ENCODE peak calls at places on chromosomes 3 and 15, in four cellular contexts. One of them, this sample, is unnamed.

GRCh38 chr3:115548611-115549010 is 74.7 kb upstream of the GAP43 start:
- DNase-seq in WTC11: no peak
- DNase-seq in GM12878: no peak
- DNase-seq in K562: no peak
- DNase-seq in this sample: no peak

GRCh38 chr3:187255314-187255713 is 36.2 kb downstream of the MASP1 start:
- DNase-seq in WTC11: no peak
- DNase-seq in GM12878: no peak
- DNase-seq in K562: no peak
- DNase-seq in this sample: no peak

GRCh38 chr3:113534365-113534764 is 2.0 kb downstream of the SIDT1 start:
- DNase-seq in WTC11: no peak
- DNase-seq in GM12878: no peak
- DNase-seq in K562: no peak
- DNase-seq in this sample: no peak

GRCh38 chr3:127803619-127804018 is 18.7 kb downstream of the MGLL start:
- DNase-seq in WTC11: no peak
- DNase-seq in GM12878: no peak
- DNase-seq in K562: no peak
- DNase-seq in this sample: no peak

GRCh38 chr15:74141591-74141990 is 11.2 kb downstream of the ISLR2 start:
- DNase-seq in WTC11: no peak
- DNase-seq in GM12878: no peak
- DNase-seq in K562: no peak
- DNase-seq in this sample: no peak

GRCh38 chr15:43469867-43470266 is 23.1 kb downstream of the TP53BP1 start:
- DNase-seq in WTC11: no peak
- DNase-seq in GM12878: no peak
- DNase-seq in K562: peak; percentile 65
- DNase-seq in this sample: no peak

GRCh38 chr3:12187448-12188327 is 29.0 kb upstream of the TIMP4 start:
- DNase-seq in WTC11: no peak
- DNase-seq in GM12878: peak; percentile 61
- DNase-seq in K562: no peak
- DNase-seq in this sample: no peak

GRCh38 chr15:81391657-81392056 is 17.6 kb upstream of the TMC3 start:
- DNase-seq in WTC11: no peak
- DNase-seq in GM12878: no peak
- DNase-seq in K562: no peak
- DNase-seq in this sample: no peak

GRCh38 chr3:23496165-23496564 is 293.0 kb downstream of the UBE2E2 start:
- DNase-seq in WTC11: no peak
- DNase-seq in GM12878: peak; percentile 19
- DNase-seq in K562: no peak
- DNase-seq in this sample: no peak

GRCh38 chr3:132174500-132174899 is 139.7 kb upstream of the CPNE4 start:
- DNase-seq in WTC11: no peak
- DNase-seq in GM12878: no peak
- DNase-seq in K562: no peak
- DNase-seq in this sample: no peak

GRCh38 chr3:97882975-97883598 is 61.3 kb downstream of the CRYBG3 start:
- DNase-seq in WTC11: no peak
- DNase-seq in GM12878: no peak
- DNase-seq in K562: no peak
- DNase-seq in this sample: no peak

GRCh38 chr3:81452406-81452805 is 309.0 kb downstream of the GBE1 start:
- DNase-seq in WTC11: no peak
- DNase-seq in GM12878: no peak
- DNase-seq in K562: no peak
- DNase-seq in this sample: no peak

GRCh38 chr3:44678480-44679116 is 30.1 kb downstream of the ZNF35 start:
- DNase-seq in WTC11: no peak
- DNase-seq in GM12878: no peak
- DNase-seq in K562: no peak
- DNase-seq in this sample: no peak

GRCh38 chr3:71862374-71863145 is 77.6 kb upstream of the PROK2 start:
- DNase-seq in WTC11: no peak
- DNase-seq in GM12878: no peak
- DNase-seq in K562: no peak
- DNase-seq in this sample: no peak
- TF ChIP-seq NR2C2 in WTC11: no peak
- TF ChIP-seq NR2C2 in GM12878: no peak
- TF ChIP-seq NR2C2 in K562: no peak
- TF ChIP-seq NR2C2 in this sample: no peak

DNA sequence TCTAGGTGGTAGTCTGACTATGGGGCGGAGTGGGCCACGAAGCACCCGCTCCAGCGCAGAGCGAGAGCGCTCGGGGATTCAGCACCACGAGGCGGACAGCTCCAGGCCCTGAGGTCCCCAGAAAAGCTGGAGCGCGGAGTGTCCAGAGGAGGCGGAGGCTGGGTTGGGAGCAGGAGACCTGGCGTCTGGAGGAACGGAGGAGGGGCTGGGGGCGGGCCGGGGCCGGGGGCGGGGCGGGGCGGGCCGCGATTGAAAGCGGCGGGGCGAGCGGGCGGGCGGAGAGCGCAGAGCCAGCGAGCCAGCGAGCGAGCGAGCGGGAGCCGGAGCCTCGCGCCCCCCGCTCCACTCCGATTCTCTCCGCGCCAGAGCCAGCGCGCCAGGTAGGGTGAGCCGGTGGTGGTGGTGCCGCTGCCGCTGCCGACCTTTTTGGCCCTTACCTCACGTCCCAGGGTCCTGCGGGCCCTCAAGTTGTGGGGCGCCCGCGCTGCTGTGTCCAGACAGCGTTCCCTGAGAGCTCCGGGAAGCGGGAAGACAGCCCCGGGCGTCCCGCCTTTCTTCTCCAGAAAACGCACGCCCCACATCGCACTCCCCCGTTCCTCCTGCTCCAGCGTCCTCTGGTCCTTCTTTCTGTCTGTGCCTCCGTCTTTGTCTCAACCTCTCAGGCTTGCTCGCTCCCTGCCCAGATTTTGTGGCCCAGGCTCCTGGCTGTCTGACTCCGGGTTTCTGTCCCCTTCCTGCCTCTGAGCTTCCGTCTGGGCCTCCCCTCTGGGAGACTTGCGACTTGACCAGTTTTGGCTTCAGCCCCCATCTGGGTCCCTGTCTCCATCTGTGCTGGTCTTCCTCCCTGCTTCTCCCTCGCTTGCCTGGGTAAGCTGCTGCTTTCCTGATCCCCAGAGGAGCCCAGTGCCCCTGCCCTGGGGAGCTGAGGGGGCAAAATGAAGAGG is at the start of gene GRM2:
- DNase-seq in WTC11: peak; percentile 93
- DNase-seq in GM12878: no peak
- DNase-seq in K562: peak; percentile 87
- DNase-seq in this sample: peak; percentile 73
- TF ChIP-seq NR2C2 in WTC11: peak; percentile 72
- TF ChIP-seq NR2C2 in GM12878: no peak
- TF ChIP-seq NR2C2 in K562: no peak
- TF ChIP-seq NR2C2 in this sample: no peak

GRCh38 chr3:33211444-33211843 is 7.2 kb downstream of the SUSD5 start:
- DNase-seq in WTC11: no peak
- DNase-seq in GM12878: no peak
- DNase-seq in K562: no peak
- DNase-seq in this sample: no peak
- TF ChIP-seq NR2C2 in WTC11: no peak
- TF ChIP-seq NR2C2 in GM12878: no peak
- TF ChIP-seq NR2C2 in K562: no peak
- TF ChIP-seq NR2C2 in this sample: no peak

GRCh38 chr3:101544181-101544850 is 17.4 kb upstream of the TRMT10C start:
- DNase-seq in WTC11: no peak
- DNase-seq in GM12878: no peak
- DNase-seq in K562: no peak
- DNase-seq in this sample: no peak
- TF ChIP-seq NR2C2 in WTC11: no peak
- TF ChIP-seq NR2C2 in GM12878: no peak
- TF ChIP-seq NR2C2 in K562: no peak
- TF ChIP-seq NR2C2 in this sample: no peak

GRCh38 chr3:75192065-75192658 is 472.0 kb upstream of the FRG2C start:
- DNase-seq in WTC11: peak; percentile 68
- DNase-seq in GM12878: no peak
- DNase-seq in K562: peak; percentile 23
- DNase-seq in this sample: peak; percentile 35
- TF ChIP-seq NR2C2 in WTC11: no peak
- TF ChIP-seq NR2C2 in GM12878: no peak
- TF ChIP-seq NR2C2 in K562: no peak
- TF ChIP-seq NR2C2 in this sample: no peak

GRCh38 chr3:161212892-161213291 is 8.2 kb upstream of the NMD3 start:
- DNase-seq in WTC11: no peak
- DNase-seq in GM12878: no peak
- DNase-seq in K562: no peak
- DNase-seq in this sample: no peak
- TF ChIP-seq NR2C2 in WTC11: no peak
- TF ChIP-seq NR2C2 in GM12878: no peak
- TF ChIP-seq NR2C2 in K562: no peak
- TF ChIP-seq NR2C2 in this sample: no peak

GRCh38 chr3:195699148-195699771 is 21.5 kb upstream of the MUC20 start:
- DNase-seq in WTC11: no peak
- DNase-seq in GM12878: no peak
- DNase-seq in K562: no peak
- DNase-seq in this sample: no peak

GRCh38 chr3:195698325-195699147 is 22.2 kb upstream of the MUC20 start:
- DNase-seq in WTC11: no peak
- DNase-seq in GM12878: no peak
- DNase-seq in K562: no peak
- DNase-seq in this sample: no peak

GRCh38 chr3:195699860-195700259 is 20.9 kb upstream of the MUC20 start:
- DNase-seq in WTC11: no peak
- DNase-seq in GM12878: no peak
- DNase-seq in K562: no peak
- DNase-seq in this sample: no peak

GRCh38 chr3:195696632-195697278 is 24.0 kb upstream of the MUC20 start:
- DNase-seq in WTC11: no peak
- DNase-seq in GM12878: no peak
- DNase-seq in K562: peak; percentile 50
- DNase-seq in this sample: no peak

GRCh38 chr3:195697582-195698324 is 23.0 kb upstream of the MUC20 start:
- DNase-seq in WTC11: no peak
- DNase-seq in GM12878: no peak
- DNase-seq in K562: peak; percentile 75
- DNase-seq in this sample: no peak
- TF ChIP-seq NR2C2 in WTC11: no peak
- TF ChIP-seq NR2C2 in GM12878: no peak
- TF ChIP-seq NR2C2 in K562: no peak
- TF ChIP-seq NR2C2 in this sample: no peak

GRCh38 chr15:53080484-53080883 is 290.3 kb upstream of the ONECUT1 start:
- DNase-seq in WTC11: no peak
- DNase-seq in GM12878: no peak
- DNase-seq in K562: no peak
- DNase-seq in this sample: no peak
- TF ChIP-seq NR2C2 in WTC11: no peak
- TF ChIP-seq NR2C2 in GM12878: no peak
- TF ChIP-seq NR2C2 in K562: no peak
- TF ChIP-seq NR2C2 in this sample: no peak

DNA sequence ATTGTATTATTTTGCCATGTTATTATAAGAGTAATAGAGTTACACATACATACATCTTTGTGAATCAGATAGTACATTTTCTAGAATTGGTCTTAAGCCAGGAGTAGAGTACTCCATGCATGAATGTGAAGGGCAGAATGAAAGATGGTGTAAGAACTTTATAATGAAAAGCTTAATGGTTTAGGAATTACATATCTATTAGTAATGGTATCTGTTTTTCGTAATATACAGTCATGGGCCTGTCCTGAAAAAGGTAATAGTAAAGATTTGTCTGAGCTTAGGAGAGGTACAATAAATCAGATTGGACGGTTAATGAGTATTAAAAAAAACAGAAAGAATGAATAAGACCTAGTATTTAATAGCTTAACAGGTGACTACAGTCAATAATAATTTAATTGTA is 118.2 kb upstream of the PRTG start:
- DNase-seq in WTC11: no peak
- DNase-seq in GM12878: no peak
- DNase-seq in K562: no peak
- DNase-seq in this sample: no peak
- TF ChIP-seq NR2C2 in WTC11: no peak
- TF ChIP-seq NR2C2 in GM12878: no peak
- TF ChIP-seq NR2C2 in K562: no peak
- TF ChIP-seq NR2C2 in this sample: no peak